ENCODE peak calls at places on chromosomes 3 and 15, in ten cellular contexts. V is left cardiac atrium; P is astrocyte of the spinal cord; X is NCI-H1694; I is NCI-H187; E is stimulated activated CD4-positive, alpha-beta T cell treated with anti-CD3 and anti-CD28 coated beads, Interleukin-4, amount 100 ng/mL, for 4 hours; D is anterior cingulate cortex; H is spleen; G is NCI-H1105; A is iPS-NIHi11. K is an unnamed sample.
A peak's percentile ranks its signal among the peaks of the same experiment; 100 is the strongest.

GRCh38 chr3:129197341-129197740 is 13.6 kb upstream of the CNBP start:
- DNase-seq in V (no peak), P (no peak), X (no peak), I (no peak), E (no peak), D (no peak), H (no peak), G (no peak), A (no peak), K (no peak)

GRCh38 chr15:74937226-74937601 is 659 bp downstream of the COX5A start:
- DNase-seq in V (no peak), P (no peak), X (no peak), I (no peak), E (no peak), D (no peak), H (no peak), G (no peak), A (no peak), K (no peak)

GRCh38 chr3:177089120-177089519 is 108.2 kb downstream of the TBL1XR1 start:
- DNase-seq in V (no peak), P (no peak), X (no peak), I (no peak), E (no peak), D (no peak), H (no peak), G (no peak), A (peak; percentile 37), K (no peak)

GRCh38 chr3:35643391-35643790 is 4.1 kb downstream of the ARPP21 start:
- DNase-seq in V (no peak), P (no peak), X (no peak), I (no peak), E (no peak), D (no peak), H (no peak), G (no peak), A (no peak), K (no peak)

GRCh38 chr3:30518872-30519271 is 87.5 kb upstream of the TGFBR2 start:
- DNase-seq in V (no peak), P (no peak), X (no peak), I (no peak), E (no peak), D (no peak), H (no peak), G (no peak), A (no peak), K (no peak)

GRCh38 chr3:126550488-126551051 is 8.2 kb downstream of the C3orf22 start:
- DNase-seq in V (peak; percentile 14), P (no peak), X (no peak), I (no peak), E (no peak), D (no peak), H (peak; percentile 54), G (no peak), A (no peak), K (no peak)

GRCh38 chr3:168162172-168162571 is 66.4 kb upstream of the GOLIM4 start:
- DNase-seq in V (no peak), P (peak; percentile 36), X (no peak), I (no peak), E (no peak), D (no peak), H (no peak), G (no peak), A (no peak), K (no peak)

GRCh38 chr3:124172846-124173245 is 180.9 kb upstream of the ROPN1 start:
- DNase-seq in V (no peak), P (no peak), X (no peak), I (no peak), E (no peak), D (no peak), H (no peak), G (no peak), A (no peak), K (no peak)

GRCh38 chr3:188212308-188212969 is 58.5 kb downstream of the LPP start:
- DNase-seq in V (no peak), P (peak; percentile 70), X (no peak), I (no peak), E (no peak), D (no peak), H (no peak), G (no peak), A (peak; percentile 76), K (no peak)

GRCh38 chr15:89143503-89144162 is 55.4 kb downstream of the ABHD2 start:
- DNase-seq in V (no peak), P (peak; percentile 92), X (peak; percentile 9), I (no peak), E (no peak), D (no peak), H (no peak), G (no peak), A (no peak), K (no peak)

GRCh38 chr15:33200444-33200843 is 5.9 kb upstream of the FMN1 start:
- DNase-seq in V (no peak), P (no peak), X (no peak), I (no peak), E (no peak), D (no peak), H (no peak), G (no peak), A (no peak), K (no peak)

GRCh38 chr15:35209838-35210237 is 124.7 kb upstream of the NANOGP8 start:
- DNase-seq in V (no peak), P (no peak), X (no peak), I (no peak), E (no peak), D (no peak), H (no peak), G (no peak), A (no peak), K (no peak)

GRCh38 chr3:123880998-123881561 is 3.1 kb downstream of the MYLK start:
- DNase-seq in V (no peak), P (peak; percentile 54), X (peak; percentile 8), I (no peak), E (no peak), D (no peak), H (no peak), G (peak; percentile 63), A (no peak), K (no peak)

GRCh38 chr3:120816728-120817127 is 74.2 kb downstream of the GTF2E1 start:
- DNase-seq in V (no peak), P (no peak), X (no peak), I (no peak), E (no peak), D (no peak), H (no peak), G (no peak), A (no peak), K (no peak)

GRCh38 chr3:174457758-174458157 is 401.4 kb upstream of the NAALADL2 start:
- DNase-seq in V (no peak), P (no peak), X (no peak), I (no peak), E (no peak), D (no peak), H (no peak), G (no peak), A (no peak), K (no peak)

GRCh38 chr15:68492855-68493254 is 60.9 kb upstream of the ITGA11 start:
- DNase-seq in V (no peak), P (peak; percentile 80), X (no peak), I (no peak), E (no peak), D (no peak), H (no peak), G (no peak), A (no peak), K (no peak)